ENCODE peak calls at places on chromosomes 11 and 22, in five cellular contexts. C is H1, N is NT2/D1, Y is GM12878, D is HepG2. K is an unnamed sample.

GRCh38 chr22:47123006-47123826 is 360.8 kb downstream of the TBC1D22A start:
- DNase-seq in N (no peak), D (no peak), Y (no peak), C (no peak), K (no peak)

GRCh38 chr11:116707250-116707649 is 65.5 kb downstream of the BUD13 start:
- DNase-seq in C (no peak), Y (no peak), N (no peak), D (no peak), K (no peak)

GRCh38 chr11:30917859-30918478 is 331.8 kb upstream of the MPPED2 start:
- DNase-seq in N (peak; percentile 44), Y (no peak), D (peak; percentile 40), C (no peak), K (peak; percentile 46)

GRCh38 chr11:765025-765801 is 12.1 kb downstream of the GATD1 start:
- DNase-seq in D (peak; percentile 35), N (no peak), C (peak; percentile 87), Y (no peak), K (no peak)

GRCh38 chr11:1203505-1204271 is 19.2 kb upstream of the MUC5B start:
- DNase-seq in Y (no peak), C (no peak), N (no peak), D (no peak), K (no peak)

GRCh38 chr11:85767277-85767676 is 43.7 kb downstream of the SYTL2 start:
- DNase-seq in C (no peak), Y (no peak), N (no peak), D (no peak), K (no peak)

GRCh38 chr11:130407978-130408377 is 20.4 kb downstream of the ADAMTS8 start:
- DNase-seq in N (no peak), Y (no peak), C (no peak), D (no peak), K (no peak)

GRCh38 chr11:132126973-132127900 is 756.8 kb downstream of the NTM start:
- DNase-seq in Y (no peak), D (peak; percentile 3), C (no peak), N (peak; percentile 46), K (peak; percentile 11)

GRCh38 chr22:20531404-20532181 is 24.2 kb downstream of the MED15 start:
- DNase-seq in C (no peak), N (no peak), Y (no peak), D (peak; percentile 39), K (no peak)

GRCh38 chr11:9861860-9862725 is 198.2 kb downstream of the SWAP70 start:
- DNase-seq in Y (peak; percentile 31), D (peak; percentile 64), C (peak; percentile 67), N (peak; percentile 38), K (peak; percentile 68)

GRCh38 chr11:93518081-93518480 is 25.1 kb downstream of the SMCO4 start:
- DNase-seq in N (no peak), Y (no peak), C (no peak), D (no peak), K (no peak)

GRCh38 chr11:124837491-124837856 is 27.8 kb upstream of the ROBO3 start:
- DNase-seq in D (peak; percentile 58), Y (peak; percentile 2), C (peak; percentile 52), N (peak; percentile 56), K (peak; percentile 54)

GRCh38 chr11:85115798-85116197 is 511.3 kb downstream of the DLG2 start:
- DNase-seq in D (no peak), N (no peak), Y (no peak), C (no peak), K (no peak)

GRCh38 chr11:35486446-35486845 is 39.0 kb downstream of the PAMR1 start:
- DNase-seq in Y (no peak), D (no peak), C (no peak), N (no peak), K (no peak)

GRCh38 chr11:93487032-93487483 is 56.1 kb downstream of the SMCO4 start:
- DNase-seq in C (no peak), N (no peak), Y (no peak), D (peak; percentile 97), K (peak; percentile 15)

GRCh38 chr22:27045103-27045940 is 387.9 kb downstream of the MIAT start:
- DNase-seq in D (no peak), C (no peak), Y (no peak), N (no peak), K (no peak)

GRCh38 chr11:118883368-118884071 is at the start of gene CXCR5:
- DNase-seq in Y (no peak), D (no peak), C (no peak), N (no peak), K (no peak)
- TF ChIP-seq SUZ12 in Y (no peak), D (no peak), C (no peak), N (no peak), K (no peak)

GRCh38 chr11:75740681-75741080 is 23.0 kb downstream of the MOGAT2 start:
- DNase-seq in C (no peak), Y (no peak), D (no peak), N (no peak), K (no peak)
- TF ChIP-seq SUZ12 in C (no peak), Y (no peak), D (no peak), N (no peak), K (no peak)

GRCh38 chr11:67248653-67249052 is 17.6 kb upstream of the GRK2 start:
- DNase-seq in Y (no peak), D (peak; percentile 40), N (no peak), C (no peak), K (no peak)
- TF ChIP-seq SUZ12 in Y (no peak), D (no peak), N (no peak), C (no peak), K (no peak)

DNA sequence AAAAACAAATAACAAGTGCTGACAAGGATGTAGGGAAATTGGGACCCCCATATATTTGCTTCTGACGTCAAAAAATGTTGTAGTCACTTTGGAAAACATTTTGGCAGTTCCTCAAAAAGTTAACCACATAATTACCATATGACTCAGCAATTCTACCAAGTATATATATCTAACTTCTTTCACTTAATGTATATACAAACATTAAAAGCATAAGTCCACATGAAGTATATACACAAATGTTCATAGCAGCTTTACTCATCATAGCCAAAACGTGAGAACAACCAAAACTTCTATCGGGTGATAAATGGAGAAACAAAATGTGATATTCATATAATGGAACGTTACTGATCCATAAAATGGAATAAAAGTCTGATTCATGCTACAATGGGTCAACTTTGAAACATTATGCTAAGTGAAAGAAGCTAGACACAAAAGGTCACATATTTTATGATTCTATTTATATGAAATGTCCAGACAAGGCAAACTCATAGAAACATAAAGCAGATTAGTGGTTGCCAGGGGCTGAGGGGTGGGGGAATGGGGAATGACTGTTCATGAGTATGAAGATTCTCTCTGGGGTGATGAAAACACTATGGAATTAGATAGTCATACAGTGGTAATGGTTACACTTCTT is 48.7 kb upstream of the TEAD1 start:
- DNase-seq in C (no peak), N (no peak), Y (no peak), D (no peak), K (no peak)
- TF ChIP-seq SUZ12 in C (no peak), N (no peak), Y (no peak), D (no peak), K (no peak)

DNA sequence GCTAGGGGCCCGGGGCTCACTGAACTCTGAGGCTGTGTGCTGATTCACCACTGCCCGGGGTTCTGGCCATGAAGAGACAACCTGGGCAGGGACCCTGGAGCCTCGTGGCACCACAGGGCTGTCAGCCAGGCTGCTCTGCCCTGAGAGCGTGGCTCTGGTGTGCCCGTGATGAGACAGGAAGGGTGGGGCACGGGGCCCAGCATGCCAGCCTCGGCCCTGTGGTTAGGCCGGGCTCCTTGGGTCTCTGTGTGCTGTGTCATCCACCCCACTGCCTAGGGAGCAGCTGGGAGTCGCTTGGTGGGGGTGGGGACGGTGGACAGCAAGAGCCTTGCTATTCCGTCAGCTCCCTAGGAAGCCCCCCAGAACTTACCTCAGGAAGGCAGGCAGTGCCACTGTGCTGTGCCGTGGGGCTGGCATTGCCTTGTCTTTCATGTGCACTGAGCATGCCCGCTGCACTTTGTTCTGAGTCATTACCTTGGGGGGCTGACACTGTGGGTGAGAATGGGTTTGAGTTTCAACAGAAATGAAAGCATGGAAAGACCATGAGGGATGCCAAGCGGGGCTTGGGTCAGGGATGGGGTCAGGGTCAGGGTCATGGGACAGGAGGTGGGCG is 31.7 kb downstream of the TPCN2 start:
- DNase-seq in N (no peak), D (no peak), Y (no peak), C (no peak), K (no peak)
- TF ChIP-seq SUZ12 in N (no peak), D (no peak), Y (no peak), C (no peak), K (no peak)

DNA sequence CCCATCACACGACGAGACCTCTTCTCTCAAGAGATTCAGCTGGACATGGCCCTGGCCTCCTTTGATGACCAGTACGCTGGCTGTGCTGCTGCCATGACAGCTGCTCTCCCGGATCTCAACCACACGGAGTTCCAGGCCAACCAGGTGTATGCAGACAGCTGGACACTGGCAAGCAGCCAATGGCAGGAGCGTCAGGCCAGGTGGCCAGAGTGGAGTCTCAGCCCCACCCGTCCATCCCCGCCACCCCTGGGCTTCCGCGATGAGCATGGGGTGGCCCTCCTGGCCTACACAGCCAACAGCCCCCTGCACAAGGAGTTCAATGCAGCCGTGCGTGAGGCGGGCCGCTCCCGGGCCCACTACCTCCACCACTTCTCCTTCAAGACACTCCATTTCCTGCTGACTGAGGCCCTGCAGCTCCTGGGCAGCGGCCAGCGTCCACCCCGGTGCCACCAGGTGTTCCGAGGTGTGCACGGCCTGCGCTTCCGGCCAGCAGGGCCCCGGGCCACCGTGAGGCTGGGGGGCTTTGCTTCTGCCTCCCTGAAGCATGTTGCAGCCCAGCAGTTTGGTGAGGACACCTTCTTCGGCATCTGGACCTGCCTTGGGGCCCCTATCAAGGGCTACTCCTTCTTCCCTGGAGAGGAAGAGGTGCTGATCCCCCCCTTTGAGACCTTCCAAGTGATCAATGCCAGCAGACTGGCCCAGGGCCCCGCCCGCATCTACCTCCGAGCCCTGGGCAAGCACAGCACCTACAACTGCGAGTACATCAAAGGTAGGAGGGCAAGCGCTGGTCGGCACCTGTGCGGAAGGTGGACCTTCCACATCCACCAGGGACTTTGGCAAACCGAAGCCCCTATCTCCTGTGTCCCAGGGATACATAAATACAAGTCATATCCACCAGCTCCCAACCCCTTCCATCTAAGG is 11.3 kb downstream of the CHRNA10 start:
- DNase-seq in C (no peak), D (no peak), N (no peak), Y (no peak), K (no peak)
- TF ChIP-seq SUZ12 in C (no peak), D (no peak), N (no peak), Y (no peak), K (no peak)

DNA sequence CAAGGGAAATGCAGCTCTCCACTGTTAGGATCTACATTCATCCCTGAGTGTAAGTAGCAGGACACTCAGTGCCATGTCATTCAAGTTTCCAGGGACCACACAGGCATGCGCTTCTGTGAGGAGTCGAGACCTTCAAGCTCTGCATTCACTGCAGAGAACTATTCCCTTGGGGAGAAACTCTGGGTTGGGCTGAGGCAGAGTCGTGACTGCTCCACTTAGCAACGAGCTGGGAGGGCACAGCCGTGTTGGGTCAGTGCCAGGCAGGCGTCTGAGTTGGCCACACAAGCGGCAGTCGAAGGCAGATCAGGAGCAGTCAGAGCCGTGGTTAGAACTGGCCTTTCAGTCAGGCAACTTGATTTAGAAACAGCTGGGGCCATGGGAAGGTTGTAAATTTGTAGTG is 14.7 kb downstream of the MPEG1 start:
- DNase-seq in N (no peak), Y (no peak), C (no peak), D (no peak), K (no peak)
- TF ChIP-seq SUZ12 in N (no peak), Y (no peak), C (no peak), D (no peak), K (no peak)

K was measured in HEK293T.